ENCODE peak calls at places on chromosomes 6 and 20, in eight cellular contexts. K is brain microvascular endothelial cell; Z is transverse colon; W is stimulated activated CD8-positive, alpha-beta memory T cell treated with anti-CD3 and anti-CD28 coated beads, Interleukin-4, amount 100 ng/mL, for 1 hour; B is aorta; C is LoVo; U is T1000; I is progenitor cell of endocrine pancreas. O is an unnamed sample.

GRCh38 chr6:106520711-106521367 is 108.5 kb downstream of the RTN4IP1 start:
- DNase-seq in K (no peak), Z (peak; percentile 61), W (no peak), B (no peak), C (no peak), U (no peak), I (no peak), O (no peak)

GRCh38 chr20:25532015-25532751 is 53.1 kb downstream of the NINL start:
- DNase-seq in K (no peak), Z (no peak), W (no peak), B (peak; percentile 61), C (no peak), U (no peak), I (no peak), O (no peak)

GRCh38 chr6:28880894-28881780 is 42.6 kb downstream of the TRIM27 start:
- DNase-seq in K (peak; percentile 83), Z (peak; percentile 71), W (no peak), B (peak; percentile 76), C (peak; percentile 60), U (peak; percentile 73), I (peak; percentile 75), O (peak; percentile 65)

GRCh38 chr6:64249129-64249528 is 613.5 kb downstream of the PHF3 start:
- DNase-seq in K (no peak), Z (no peak), W (no peak), B (no peak), C (no peak), U (no peak), I (no peak), O (peak; percentile 47)

GRCh38 chr6:138620630-138621029 is 121.3 kb upstream of the NHSL1 start:
- DNase-seq in K (no peak), Z (no peak), W (no peak), B (no peak), C (no peak), U (no peak), I (no peak), O (no peak)

GRCh38 chr6:42254505-42254904 is 36.8 kb upstream of the MRPS10 start:
- DNase-seq in K (no peak), Z (no peak), W (no peak), B (no peak), C (no peak), U (no peak), I (no peak), O (no peak)

GRCh38 chr6:10640402-10640801 is 54.0 kb downstream of the C6orf52 start:
- DNase-seq in K (no peak), Z (no peak), W (no peak), B (no peak), C (no peak), U (no peak), I (no peak), O (no peak)

GRCh38 chr20:46088409-46089075 is 1.2 kb downstream of the NCOA5 start:
- DNase-seq in K (no peak), Z (no peak), W (no peak), B (no peak), C (peak; percentile 9), U (no peak), I (no peak), O (peak; percentile 25)

GRCh38 chr6:67141012-67141411 is 1434.0 kb upstream of the EYS start:
- DNase-seq in K (no peak), Z (no peak), W (no peak), B (no peak), C (no peak), U (no peak), I (no peak), O (no peak)

GRCh38 chr20:50701055-50701963 is 10.0 kb upstream of the RIPOR3 start:
- DNase-seq in K (no peak), Z (no peak), W (no peak), B (no peak), C (no peak), U (no peak), I (no peak), O (no peak)

GRCh38 chr20:6744805-6745204 is 22.7 kb upstream of the BMP2 start:
- DNase-seq in K (no peak), Z (no peak), W (no peak), B (no peak), C (no peak), U (no peak), I (no peak), O (no peak)

GRCh38 chr6:90978046-90978445 is 391.2 kb upstream of the MAP3K7 start:
- DNase-seq in K (no peak), Z (no peak), W (no peak), B (no peak), C (no peak), U (no peak), I (no peak), O (no peak)

GRCh38 chr6:91132461-91132860 is 545.6 kb upstream of the MAP3K7 start:
- DNase-seq in K (no peak), Z (no peak), W (no peak), B (no peak), C (no peak), U (peak; percentile 12), I (no peak), O (peak; percentile 30)

GRCh38 chr6:64681416-64682160 is 1025.4 kb downstream of the EYS start:
- DNase-seq in K (no peak), Z (no peak), W (no peak), B (no peak), C (no peak), U (no peak), I (no peak), O (no peak)

GRCh38 chr6:95670011-95670463 is 92.7 kb downstream of the MANEA start:
- DNase-seq in K (no peak), Z (no peak), W (no peak), B (no peak), C (no peak), U (no peak), I (no peak), O (no peak)

GRCh38 chr6:36443498-36443844 is 671 bp downstream of the KCTD20 start:
- DNase-seq in K (no peak), Z (no peak), W (no peak), B (no peak), C (no peak), U (no peak), I (no peak), O (peak; percentile 16)

GRCh38 chr6:14880052-14880451 is 365.8 kb upstream of the JARID2 start:
- DNase-seq in K (no peak), Z (no peak), W (no peak), B (no peak), C (no peak), U (no peak), I (no peak), O (no peak)

GRCh38 chr20:33005132-33005566 is 916 bp upstream of the SUN5 start:
- DNase-seq in K (peak; percentile 2), Z (no peak), W (no peak), B (no peak), C (no peak), U (no peak), I (no peak), O (no peak)

GRCh38 chr20:39019805-39020325 is 57.7 kb downstream of the DHX35 start:
- DNase-seq in K (no peak), Z (no peak), W (no peak), B (no peak), C (no peak), U (no peak), I (no peak), O (no peak)

GRCh38 chr6:19569563-19569962 is 267.6 kb upstream of the ID4 start:
- DNase-seq in K (no peak), Z (no peak), W (no peak), B (no peak), C (no peak), U (no peak), I (no peak), O (no peak)

GRCh38 chr6:351011-351866 is 40.3 kb upstream of the IRF4 start:
- DNase-seq in K (no peak), Z (no peak), W (no peak), B (peak; percentile 44), C (no peak), U (no peak), I (no peak), O (no peak)

GRCh38 chr6:148448371-148449010 is 105.9 kb downstream of the SASH1 start:
- DNase-seq in K (no peak), Z (no peak), W (no peak), B (no peak), C (no peak), U (no peak), I (no peak), O (no peak)

GRCh38 chr6:18985061-18985460 is 597.9 kb downstream of the RNF144B start:
- DNase-seq in K (no peak), Z (no peak), W (no peak), B (no peak), C (no peak), U (no peak), I (no peak), O (no peak)